ENCODE peak calls at places on chromosome 7, in six cellular contexts. K is stimulated activated CD8-positive, alpha-beta memory T cell treated with anti-CD3 and anti-CD28 coated beads, Interleukin-4, amount 100 ng/mL, for 1 hour; E is Calu3; D is glomerular endothelial cell; Z is OCI-M1; P is WTC11. Q is an unnamed sample.

GRCh38 chr7:78039791-78040776 is 241.5 kb downstream of the PHTF2 start:
- DNase-seq in K (no peak), E (no peak), D (no peak), Z (peak; percentile 83), P (peak; percentile 81), Q (peak; percentile 8)

GRCh38 chr7:15801565-15801964 is 115.1 kb upstream of the MEOX2 start:
- DNase-seq in K (no peak), E (no peak), D (peak; percentile 47), Z (no peak), P (no peak), Q (no peak)

GRCh38 chr7:1934017-1934416 is 263.9 kb downstream of the ELFN1 start:
- DNase-seq in K (no peak), E (no peak), D (no peak), Z (no peak), P (peak; percentile 34), Q (no peak)

GRCh38 chr7:156903232-156903909 is 10.4 kb upstream of the LMBR1 start:
- DNase-seq in K (no peak), E (peak; percentile 58), D (peak; percentile 74), Z (no peak), P (no peak), Q (no peak)

GRCh38 chr7:48213226-48213625 is 42.0 kb downstream of the ABCA13 start:
- DNase-seq in K (no peak), E (no peak), D (no peak), Z (no peak), P (no peak), Q (no peak)

GRCh38 chr7:128066858-128067257 is 35.6 kb upstream of the LRRC4 start:
- DNase-seq in K (no peak), E (no peak), D (no peak), Z (no peak), P (no peak), Q (no peak)

GRCh38 chr7:83517026-83517700 is 131.8 kb downstream of the SEMA3E start:
- DNase-seq in K (no peak), E (no peak), D (no peak), Z (no peak), P (no peak), Q (no peak)

GRCh38 chr7:5442757-5443305 is 19.2 kb upstream of the TNRC18 start:
- DNase-seq in K (no peak), E (no peak), D (no peak), Z (no peak), P (no peak), Q (no peak)

GRCh38 chr7:124764071-124764846 is 1.3 kb downstream of the GPR37 start:
- DNase-seq in K (no peak), E (no peak), D (no peak), Z (no peak), P (peak; percentile 22), Q (no peak)

GRCh38 chr7:20651960-20652544 is 36.6 kb downstream of the ABCB5 start:
- DNase-seq in K (no peak), E (peak; percentile 23), D (peak; percentile 14), Z (peak; percentile 28), P (no peak), Q (peak; percentile 2)

GRCh38 chr7:157635669-157636068 is 298.9 kb downstream of the DNAJB6 start:
- DNase-seq in K (no peak), E (no peak), D (no peak), Z (no peak), P (no peak), Q (no peak)

GRCh38 chr7:42070068-42070467 is 166.9 kb downstream of the GLI3 start:
- DNase-seq in K (no peak), E (no peak), D (no peak), Z (no peak), P (no peak), Q (no peak)

GRCh38 chr7:63899691-63900393 is 98.8 kb upstream of the ZNF722 start:
- DNase-seq in K (peak; percentile 56), E (peak; percentile 11), D (no peak), Z (no peak), P (no peak), Q (no peak)

GRCh38 chr7:40706829-40707228 is 572.0 kb downstream of the SUGCT start:
- DNase-seq in K (no peak), E (no peak), D (no peak), Z (no peak), P (no peak), Q (no peak)

GRCh38 chr7:70919491-70920073 is 212.4 kb upstream of the GALNT17 start:
- DNase-seq in K (no peak), E (no peak), D (no peak), Z (peak; percentile 10), P (no peak), Q (peak; percentile 38)

GRCh38 chr7:23298885-23299769 is at the start of gene MALSU1:
- DNase-seq in K (peak; percentile 95), E (peak; percentile 99), D (peak; percentile 79), Z (peak; percentile 96), P (peak; percentile 95), Q (peak; percentile 95)

GRCh38 chr7:44292876-44293560 is 32.4 kb downstream of the CAMK2B start:
- DNase-seq in K (no peak), E (no peak), D (no peak), Z (no peak), P (peak; percentile 2), Q (no peak)

GRCh38 chr7:142375710-142376313 is 118.0 kb upstream of the PRSS58 start:
- DNase-seq in K (no peak), E (peak; percentile 33), D (peak; percentile 14), Z (peak; percentile 20), P (peak; percentile 81), Q (peak; percentile 24)

GRCh38 chr7:16708980-16709379 is 44.6 kb upstream of the TSPAN13 start:
- DNase-seq in K (no peak), E (no peak), D (peak; percentile 57), Z (no peak), P (no peak), Q (peak; percentile 81)

GRCh38 chr7:75702515-75702914 is 36.2 kb downstream of the HIP1 start:
- DNase-seq in K (no peak), E (no peak), D (no peak), Z (no peak), P (no peak), Q (peak; percentile 20)

GRCh38 chr7:141409911-141410329 is 141.3 kb upstream of the AGK start:
- DNase-seq in K (no peak), E (no peak), D (no peak), Z (no peak), P (peak; percentile 37), Q (no peak)

GRCh38 chr7:150335101-150335773 is 6.2 kb downstream of the RARRES2 start:
- DNase-seq in K (no peak), E (no peak), D (no peak), Z (no peak), P (peak; percentile 64), Q (no peak)

GRCh38 chr7:89064831-89065230 is 269.3 kb upstream of the TEX47 start:
- DNase-seq in K (no peak), E (no peak), D (no peak), Z (no peak), P (no peak), Q (no peak)

GRCh38 chr7:18700147-18700546 is 204.6 kb downstream of the HDAC9 start:
- DNase-seq in K (no peak), E (peak; percentile 14), D (no peak), Z (peak; percentile 84), P (peak; percentile 42), Q (peak; percentile 7)

GRCh38 chr7:127667751-127668530 is 15.9 kb downstream of the SND1 start:
- DNase-seq in K (no peak), E (no peak), D (no peak), Z (peak; percentile 6), P (no peak), Q (peak; percentile 75)

GRCh38 chr7:151992375-151992774 is 33.1 kb upstream of the GALNT11 start:
- DNase-seq in K (no peak), E (peak; percentile 70), D (no peak), Z (peak; percentile 55), P (peak; percentile 73), Q (peak; percentile 52)

GRCh38 chr7:18770154-18770807 is 274.7 kb downstream of the HDAC9 start:
- DNase-seq in K (no peak), E (no peak), D (peak; percentile 27), Z (peak; percentile 32), P (no peak), Q (no peak)

GRCh38 chr7:105680505-105681187 is 99.4 kb upstream of the EFCAB10 start:
- DNase-seq in K (no peak), E (no peak), D (no peak), Z (no peak), P (no peak), Q (no peak)